ENCODE peak calls at places on chromosome 22, in seven cellular contexts. One of them, this sample, is unnamed.

GRCh38 chr22:46246178-46246577 is 3.9 kb downstream of the CDPF1 start:
- DNase-seq in activated CD4-positive, CD25-positive, alpha-beta regulatory T cell treated with anti-CD3 and anti-CD28 coated beads, Interleukin-2, amount 50 U/mL, for 72 hours: no peak
- DNase-seq in aorta: peak; percentile 55
- DNase-seq in Caki2: no peak
- DNase-seq in LNCaP clone FGC: no peak
- DNase-seq in retina: no peak
- DNase-seq in COLO829: no peak
- DNase-seq in this sample: no peak

GRCh38 chr22:36727110-36727509 is 23.6 kb upstream of the CACNG2 start:
- DNase-seq in aorta: no peak
- DNase-seq in Caki2: no peak
- DNase-seq in activated CD4-positive, CD25-positive, alpha-beta regulatory T cell treated with anti-CD3 and anti-CD28 coated beads, Interleukin-2, amount 50 U/mL, for 72 hours: no peak
- DNase-seq in LNCaP clone FGC: no peak
- DNase-seq in COLO829: no peak
- DNase-seq in retina: no peak
- DNase-seq in this sample: no peak

GRCh38 chr22:37563153-37564081 is 3.1 kb downstream of the CDC42EP1 start:
- DNase-seq in retina: peak; percentile 23
- DNase-seq in Caki2: peak; percentile 98
- DNase-seq in activated CD4-positive, CD25-positive, alpha-beta regulatory T cell treated with anti-CD3 and anti-CD28 coated beads, Interleukin-2, amount 50 U/mL, for 72 hours: no peak
- DNase-seq in COLO829: peak; percentile 89
- DNase-seq in aorta: peak; percentile 91
- DNase-seq in LNCaP clone FGC: no peak
- DNase-seq in this sample: no peak

GRCh38 chr22:38792833-38793232 is 1.1 kb downstream of the DNAL4 start:
- DNase-seq in aorta: no peak
- DNase-seq in activated CD4-positive, CD25-positive, alpha-beta regulatory T cell treated with anti-CD3 and anti-CD28 coated beads, Interleukin-2, amount 50 U/mL, for 72 hours: no peak
- DNase-seq in COLO829: no peak
- DNase-seq in Caki2: peak; percentile 16
- DNase-seq in LNCaP clone FGC: no peak
- DNase-seq in retina: no peak
- DNase-seq in this sample: no peak

GRCh38 chr22:50269573-50270301 is 443 bp downstream of the MAPK11 start:
- DNase-seq in retina: no peak
- DNase-seq in COLO829: no peak
- DNase-seq in activated CD4-positive, CD25-positive, alpha-beta regulatory T cell treated with anti-CD3 and anti-CD28 coated beads, Interleukin-2, amount 50 U/mL, for 72 hours: peak; percentile 56
- DNase-seq in LNCaP clone FGC: no peak
- DNase-seq in Caki2: no peak
- DNase-seq in aorta: no peak
- DNase-seq in this sample: peak; percentile 83

GRCh38 chr22:26884921-26885320 is 227.5 kb downstream of the MIAT start:
- DNase-seq in activated CD4-positive, CD25-positive, alpha-beta regulatory T cell treated with anti-CD3 and anti-CD28 coated beads, Interleukin-2, amount 50 U/mL, for 72 hours: no peak
- DNase-seq in COLO829: no peak
- DNase-seq in retina: no peak
- DNase-seq in aorta: peak; percentile 87
- DNase-seq in LNCaP clone FGC: no peak
- DNase-seq in Caki2: no peak
- DNase-seq in this sample: no peak

GRCh38 chr22:41178425-41178975 is 26.6 kb upstream of the L3MBTL2 start:
- DNase-seq in LNCaP clone FGC: no peak
- DNase-seq in aorta: no peak
- DNase-seq in retina: no peak
- DNase-seq in activated CD4-positive, CD25-positive, alpha-beta regulatory T cell treated with anti-CD3 and anti-CD28 coated beads, Interleukin-2, amount 50 U/mL, for 72 hours: no peak
- DNase-seq in COLO829: no peak
- DNase-seq in Caki2: no peak
- DNase-seq in this sample: no peak

GRCh38 chr22:23137905-23138520 is 3.8 kb downstream of the RSPH14 start:
- DNase-seq in LNCaP clone FGC: no peak
- DNase-seq in COLO829: no peak
- DNase-seq in retina: no peak
- DNase-seq in Caki2: no peak
- DNase-seq in activated CD4-positive, CD25-positive, alpha-beta regulatory T cell treated with anti-CD3 and anti-CD28 coated beads, Interleukin-2, amount 50 U/mL, for 72 hours: no peak
- DNase-seq in aorta: no peak
- DNase-seq in this sample: no peak

GRCh38 chr22:38221908-38222796 is 20.4 kb downstream of the MAFF start:
- DNase-seq in activated CD4-positive, CD25-positive, alpha-beta regulatory T cell treated with anti-CD3 and anti-CD28 coated beads, Interleukin-2, amount 50 U/mL, for 72 hours: no peak
- DNase-seq in aorta: no peak
- DNase-seq in LNCaP clone FGC: no peak
- DNase-seq in COLO829: no peak
- DNase-seq in Caki2: no peak
- DNase-seq in retina: no peak
- DNase-seq in this sample: no peak